ENCODE peak calls at places on chromosomes 6 and 20, in five cellular contexts. Y is cardiac muscle cell, X is heart right ventricle, B is spleen, N is neural progenitor cell. Q is an unnamed sample. For H3K9me3, the result is how much of the 10 kb centered on the place peaks cover.

GRCh38 chr6:116074732-116075387 is 14.2 kb upstream of the FRK start:
- DNase-seq in Y (no peak), X (no peak), B (no peak), N (no peak), Q (no peak)

GRCh38 chr20:38167851-38168760 is 3.0 kb upstream of the TGM2 start:
- DNase-seq in Y (peak), X (peak), B (peak), N (peak), Q (no peak)

GRCh38 chr6:34412643-34413214 is 13.1 kb downstream of the RPS10 start:
- DNase-seq in Y (peak), X (no peak), B (no peak), N (no peak), Q (no peak)

GRCh38 chr6:27593861-27594260 is 121.0 kb upstream of the ZNF184 start:
- DNase-seq in Y (no peak), X (no peak), B (no peak), N (peak), Q (no peak)

GRCh38 chr6:107866606-107867301 is 42.6 kb upstream of the SCML4 start:
- DNase-seq in Y (peak), X (no peak), B (no peak), N (peak), Q (no peak)

GRCh38 chr20:33976959-33977358 is 16.8 kb upstream of the RALY start:
- DNase-seq in Y (no peak), X (no peak), B (no peak), N (no peak), Q (no peak)

GRCh38 chr6:155132617-155133016 is 131.2 kb upstream of the CLDN20 start:
- DNase-seq in Y (no peak), X (no peak), B (no peak), N (no peak), Q (no peak)

GRCh38 chr20:16785221-16785620 is 37.1 kb downstream of the OTOR start:
- DNase-seq in Y (no peak), X (no peak), B (no peak), N (no peak), Q (no peak)

GRCh38 chr6:136750821-136751220 is 41.5 kb downstream of the MAP3K5 start:
- DNase-seq in Y (no peak), X (no peak), B (no peak), N (no peak), Q (no peak)

GRCh38 chr6:140897349-140897748 is 1235.4 kb upstream of the GJE1 start:
- DNase-seq in Y (no peak), X (no peak), B (no peak), N (no peak), Q (no peak)
- H3K9me3 ChIP-seq in Y (under half), X (under half), B (under half), N (under half), Q (under half)

GRCh38 chr6:4816904-4817303 is 40.7 kb downstream of the CDYL start:
- DNase-seq in Y (no peak), X (no peak), B (no peak), N (no peak), Q (no peak)
- H3K9me3 ChIP-seq in Y (under half), X (under half), B (under half), N (under half), Q (under half)

GRCh38 chr20:31236953-31237352 is 20.5 kb upstream of the DEFB115 start:
- DNase-seq in Y (no peak), X (no peak), B (no peak), N (no peak), Q (no peak)
- H3K9me3 ChIP-seq in Y (under half), X (half or more), B (half or more), N (half or more), Q (under half)

GRCh38 chr6:168581236-168581635 is 140.3 kb downstream of the SMOC2 start:
- DNase-seq in Y (no peak), X (no peak), B (no peak), N (no peak), Q (no peak)

GRCh38 chr6:168583821-168584220 is 142.8 kb downstream of the SMOC2 start:
- DNase-seq in Y (no peak), X (no peak), B (no peak), N (no peak), Q (no peak)

GRCh38 chr6:168581706-168582105 is 140.7 kb downstream of the SMOC2 start:
- DNase-seq in Y (no peak), X (no peak), B (no peak), N (no peak), Q (no peak)

GRCh38 chr6:168583126-168583525 is 142.1 kb downstream of the SMOC2 start:
- DNase-seq in Y (no peak), X (no peak), B (no peak), N (no peak), Q (no peak)

DNA sequence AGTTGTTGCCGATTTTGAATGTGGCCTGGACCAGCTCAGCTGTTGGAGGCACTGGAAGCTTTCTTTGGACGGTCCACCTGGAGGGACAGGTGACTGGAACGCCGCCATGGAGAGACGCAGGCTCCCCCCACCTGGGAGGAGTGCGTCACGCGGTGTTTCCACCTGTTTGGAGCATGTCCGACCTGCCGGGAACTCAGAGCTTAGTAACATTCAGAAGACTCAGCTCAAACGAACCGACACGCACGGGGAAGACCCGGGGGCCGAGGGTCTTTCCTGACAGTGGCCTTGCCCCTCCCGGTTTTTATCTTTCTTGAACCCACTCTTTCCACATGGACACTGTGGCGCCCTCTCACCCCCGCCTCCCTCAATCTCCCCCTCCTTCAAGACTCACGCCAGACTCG is 141.6 kb downstream of the SMOC2 start:
- DNase-seq in Y (no peak), X (no peak), B (peak), N (no peak), Q (no peak)
- H3K9me3 ChIP-seq in Y (under half), X (under half), B (under half), N (under half), Q (under half)

GRCh38 chr6:169162249-169162967 is 91.2 kb downstream of the THBS2 start:
- DNase-seq in Y (no peak), X (no peak), B (no peak), N (no peak), Q (no peak)
- H3K9me3 ChIP-seq in Y (under half), X (under half), B (under half), N (under half), Q (under half)

GRCh38 chr6:167985911-167986595 is 11.4 kb upstream of the KIF25 start:
- DNase-seq in Y (no peak), X (no peak), B (no peak), N (no peak), Q (no peak)

GRCh38 chr6:167987396-167987795 is 10.1 kb upstream of the KIF25 start:
- DNase-seq in Y (no peak), X (no peak), B (no peak), N (no peak), Q (no peak)

GRCh38 chr6:167984144-167984719 is 13.2 kb upstream of the KIF25 start:
- DNase-seq in Y (no peak), X (no peak), B (no peak), N (peak), Q (no peak)

GRCh38 chr6:167987811-167988495 is 9.5 kb upstream of the KIF25 start:
- DNase-seq in Y (no peak), X (no peak), B (no peak), N (no peak), Q (no peak)

GRCh38 chr6:167985205-167985604 is 12.3 kb upstream of the KIF25 start:
- DNase-seq in Y (no peak), X (no peak), B (no peak), N (no peak), Q (no peak)
- H3K9me3 ChIP-seq in Y (under half), X (under half), B (under half), N (under half), Q (under half)

GRCh38 chr6:67885081-67886033 is 749.7 kb upstream of the ADGRB3 start:
- DNase-seq in Y (no peak), X (no peak), B (no peak), N (no peak), Q (no peak)

GRCh38 chr6:67886036-67886707 is 748.9 kb upstream of the ADGRB3 start:
- DNase-seq in Y (no peak), X (no peak), B (no peak), N (no peak), Q (no peak)

GRCh38 chr6:67887419-67887746 is 747.7 kb upstream of the ADGRB3 start:
- DNase-seq in Y (no peak), X (no peak), B (no peak), N (no peak), Q (no peak)

GRCh38 chr6:67887747-67888545 is 747.1 kb upstream of the ADGRB3 start:
- DNase-seq in Y (no peak), X (no peak), B (no peak), N (no peak), Q (no peak)

DNA sequence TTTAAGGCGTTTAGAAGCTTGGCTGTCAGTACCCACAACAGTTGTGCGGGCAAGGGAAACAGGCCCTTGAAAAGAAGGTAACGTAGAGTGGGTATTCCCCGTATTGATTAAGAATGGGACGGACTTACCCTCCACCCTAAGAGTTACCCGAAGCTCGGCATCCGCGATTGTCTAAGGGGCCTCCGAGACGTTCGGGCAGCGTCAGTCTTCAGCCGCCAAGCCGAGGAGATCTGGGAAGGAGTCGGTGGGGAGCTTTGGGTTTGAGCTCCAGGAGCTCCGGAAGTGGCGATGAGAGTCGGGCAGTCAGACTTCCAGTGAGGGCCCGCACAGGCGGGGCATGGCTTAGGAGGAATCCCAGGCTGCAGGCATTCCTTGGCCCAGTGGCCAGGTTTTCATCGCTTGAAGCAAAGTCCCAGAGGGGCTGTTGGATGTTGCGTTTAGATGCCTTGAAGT is 748.2 kb upstream of the ADGRB3 start:
- DNase-seq in Y (no peak), X (no peak), B (no peak), N (no peak), Q (no peak)
- H3K9me3 ChIP-seq in Y (under half), X (under half), B (under half), N (under half), Q (under half)

GRCh38 chr20:15523431-15523830 is 1049.8 kb downstream of the KIF16B start:
- DNase-seq in Y (no peak), X (no peak), B (no peak), N (no peak), Q (no peak)

DNA sequence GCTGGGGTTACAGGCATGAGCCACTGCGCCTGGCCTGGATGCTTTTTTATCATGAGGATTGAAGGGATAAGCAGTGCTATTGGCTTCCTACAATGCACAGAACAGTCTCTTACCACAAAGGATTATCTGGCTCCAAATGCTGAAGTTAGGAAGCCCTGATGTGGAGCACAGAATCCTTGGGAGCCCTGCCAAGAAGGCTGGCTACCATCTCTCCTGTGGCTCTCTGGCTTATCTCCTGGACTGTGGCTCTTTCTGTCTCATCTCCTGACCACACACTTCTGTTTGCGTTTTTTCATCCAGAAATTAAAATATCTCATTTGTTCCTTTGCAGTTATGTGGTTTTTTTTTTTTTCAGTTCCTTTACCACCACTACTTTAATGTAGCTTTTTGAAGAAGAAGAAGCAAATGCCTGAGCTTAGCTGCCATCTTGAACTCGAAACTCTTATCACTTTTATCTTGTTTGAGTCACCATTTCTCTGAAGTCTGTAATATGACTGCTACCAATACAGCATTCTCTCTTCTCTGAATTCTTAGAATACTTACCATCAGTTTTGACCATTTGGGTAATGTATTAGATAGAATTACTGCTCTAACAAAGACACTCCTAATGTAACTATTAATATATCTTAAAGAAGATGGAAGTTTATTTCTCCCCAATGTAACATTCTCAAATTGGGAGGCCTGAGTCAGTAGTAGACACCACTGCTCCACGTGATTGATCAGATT is 1044.7 kb downstream of the KIF16B start:
- DNase-seq in Y (no peak), X (no peak), B (no peak), N (no peak), Q (no peak)
- H3K9me3 ChIP-seq in Y (under half), X (under half), B (under half), N (under half), Q (under half)

GRCh38 chr6:109508166-109508860 is 25.3 kb upstream of the ZBTB24 start:
- DNase-seq in Y (no peak), X (no peak), B (no peak), N (peak), Q (no peak)
- H3K9me3 ChIP-seq in Y (under half), X (under half), B (under half), N (under half), Q (under half)

GRCh38 chr6:167497387-167498056 is 172.6 kb downstream of the TTLL2 start:
- DNase-seq in Y (no peak), X (no peak), B (no peak), N (no peak), Q (no peak)

GRCh38 chr6:167501831-167502385 is 177.0 kb downstream of the TTLL2 start:
- DNase-seq in Y (peak), X (no peak), B (no peak), N (peak), Q (no peak)

GRCh38 chr6:167502471-167502870 is 177.6 kb downstream of the TTLL2 start:
- DNase-seq in Y (no peak), X (no peak), B (no peak), N (no peak), Q (no peak)

GRCh38 chr6:167499161-167499660 is 174.3 kb downstream of the TTLL2 start:
- DNase-seq in Y (no peak), X (no peak), B (no peak), N (no peak), Q (no peak)

GRCh38 chr6:167500961-167501360 is 176.1 kb downstream of the TTLL2 start:
- DNase-seq in Y (no peak), X (no peak), B (no peak), N (no peak), Q (no peak)
- H3K9me3 ChIP-seq in Y (under half), X (under half), B (under half), N (under half), Q (under half)